ENCODE peak calls at places on chromosomes 7 and 10, in five cellular contexts. H is GM12878, W is GM12891, L is GM12892, R is transverse colon. B is an unnamed sample.

GRCh38 chr7:131836733-131837132 is 280.3 kb upstream of the PODXL start:
- DNase-seq in H (no peak), W (no peak), L (no peak), R (no peak), B (no peak)

GRCh38 chr7:98249106-98249505 is 2.9 kb downstream of the TECPR1 start:
- DNase-seq in H (no peak), W (no peak), L (no peak), R (no peak), B (no peak)

GRCh38 chr7:33770581-33770980 is 134.8 kb upstream of the BMPER start:
- DNase-seq in H (no peak), W (no peak), L (no peak), R (no peak), B (no peak)

GRCh38 chr7:125551008-125551407 is 621.4 kb upstream of the POT1 start:
- DNase-seq in H (no peak), W (no peak), L (no peak), R (no peak), B (no peak)

GRCh38 chr10:114404171-114405010 is at the start of gene AFAP1L2:
- DNase-seq in H (no peak), W (peak; percentile 29), L (no peak), R (peak; percentile 63), B (no peak)

GRCh38 chr10:3136336-3136735 is 36.2 kb downstream of the PITRM1 start:
- DNase-seq in H (no peak), W (no peak), L (no peak), R (no peak), B (peak; percentile 48)

GRCh38 chr7:138837627-138838026 is 39.6 kb upstream of the ATP6V0A4 start:
- DNase-seq in H (no peak), W (no peak), L (no peak), R (no peak), B (peak; percentile 72)

GRCh38 chr10:93186631-93187030 is 112.9 kb downstream of the CYP26A1 start:
- DNase-seq in H (no peak), W (no peak), L (no peak), R (no peak), B (no peak)

GRCh38 chr10:76089626-76090185 is 658.3 kb downstream of the LRMDA start:
- DNase-seq in H (no peak), W (no peak), L (no peak), R (no peak), B (no peak)

GRCh38 chr10:8543361-8544056 is 489.0 kb downstream of the GATA3 start:
- DNase-seq in H (no peak), W (no peak), L (no peak), R (peak; percentile 50), B (no peak)

GRCh38 chr10:125991009-125991788 is 94.8 kb downstream of the FANK1 start:
- DNase-seq in H (no peak), W (no peak), L (no peak), R (no peak), B (no peak)

GRCh38 chr7:93014410-93014809 is 103.4 kb downstream of the SAMD9 start:
- DNase-seq in H (no peak), W (no peak), L (no peak), R (peak; percentile 17), B (no peak)

GRCh38 chr10:43197834-43198681 is 59.8 kb downstream of the CSGALNACT2 start:
- DNase-seq in H (no peak), W (peak; percentile 46), L (peak; percentile 46), R (no peak), B (peak; percentile 76)

GRCh38 chr10:129108378-129108777 is 358.7 kb upstream of the MGMT start:
- DNase-seq in H (no peak), W (no peak), L (no peak), R (no peak), B (no peak)

GRCh38 chr7:151992375-151992774 is 33.1 kb upstream of the GALNT11 start:
- DNase-seq in H (no peak), W (no peak), L (no peak), R (peak; percentile 39), B (peak; percentile 84)

GRCh38 chr7:6636741-6637543 is at the start of gene ZNF316:
- DNase-seq in H (no peak), W (peak; percentile 91), L (peak; percentile 92), R (peak; percentile 64), B (peak; percentile 94)

GRCh38 chr7:95886501-95887090 is 114.2 kb downstream of the DYNC1I1 start:
- DNase-seq in H (no peak), W (no peak), L (no peak), R (no peak), B (no peak)

GRCh38 chr10:92572362-92573090 is 1.4 kb downstream of the IDE start:
- DNase-seq in H (no peak), W (no peak), L (no peak), R (no peak), B (no peak)

GRCh38 chr7:48144291-48144768 is 26.9 kb upstream of the ABCA13 start:
- DNase-seq in H (no peak), W (no peak), L (no peak), R (peak; percentile 55), B (no peak)

GRCh38 chr10:66827353-66827752 is 98.5 kb upstream of the LRRTM3 start:
- DNase-seq in H (no peak), W (no peak), L (no peak), R (no peak), B (no peak)

GRCh38 chr7:139112741-139113250 is 3.3 kb upstream of the ZC3HAV1 start:
- DNase-seq in H (no peak), W (no peak), L (no peak), R (no peak), B (no peak)

GRCh38 chr7:105996860-105997737 is 34.0 kb downstream of the CDHR3 start:
- DNase-seq in H (no peak), W (no peak), L (no peak), R (no peak), B (no peak)

GRCh38 chr7:72467237-72467636 is 55.1 kb upstream of the CALN1 start:
- DNase-seq in H (no peak), W (no peak), L (no peak), R (no peak), B (no peak)

GRCh38 chr10:113539789-113540188 is 13.1 kb upstream of the HABP2 start:
- DNase-seq in H (no peak), W (no peak), L (no peak), R (no peak), B (no peak)

GRCh38 chr10:79132681-79133381 is 64.1 kb downstream of the ZMIZ1 start:
- DNase-seq in H (no peak), W (no peak), L (no peak), R (no peak), B (no peak)

GRCh38 chr10:78851652-78852051 is 217.1 kb upstream of the ZMIZ1 start:
- DNase-seq in H (no peak), W (no peak), L (no peak), R (no peak), B (no peak)

GRCh38 chr10:123687758-123688157 is 21.6 kb downstream of the GPR26 start:
- DNase-seq in H (no peak), W (no peak), L (no peak), R (no peak), B (no peak)

GRCh38 chr10:71220689-71221540 is 8.5 kb downstream of the UNC5B start:
- DNase-seq in H (no peak), W (no peak), L (no peak), R (no peak), B (peak; percentile 29)

GRCh38 chr10:59682986-59683937 is 26.4 kb downstream of the SLC16A9 start:
- DNase-seq in H (no peak), W (no peak), L (no peak), R (no peak), B (no peak)

GRCh38 chr7:26436996-26437547 is 145.4 kb downstream of the SNX10 start:
- DNase-seq in H (no peak), W (no peak), L (no peak), R (no peak), B (no peak)

GRCh38 chr10:201328-201771 is 66.1 kb downstream of the ZMYND11 start:
- DNase-seq in H (no peak), W (no peak), L (no peak), R (no peak), B (no peak)

GRCh38 chr10:82742478-82742877 is 867.5 kb downstream of the NRG3 start:
- DNase-seq in H (no peak), W (no peak), L (no peak), R (no peak), B (no peak)

GRCh38 chr10:65341323-65341922 is 1584.4 kb upstream of the LRRTM3 start:
- DNase-seq in H (no peak), W (no peak), L (no peak), R (no peak), B (no peak)

DNA sequence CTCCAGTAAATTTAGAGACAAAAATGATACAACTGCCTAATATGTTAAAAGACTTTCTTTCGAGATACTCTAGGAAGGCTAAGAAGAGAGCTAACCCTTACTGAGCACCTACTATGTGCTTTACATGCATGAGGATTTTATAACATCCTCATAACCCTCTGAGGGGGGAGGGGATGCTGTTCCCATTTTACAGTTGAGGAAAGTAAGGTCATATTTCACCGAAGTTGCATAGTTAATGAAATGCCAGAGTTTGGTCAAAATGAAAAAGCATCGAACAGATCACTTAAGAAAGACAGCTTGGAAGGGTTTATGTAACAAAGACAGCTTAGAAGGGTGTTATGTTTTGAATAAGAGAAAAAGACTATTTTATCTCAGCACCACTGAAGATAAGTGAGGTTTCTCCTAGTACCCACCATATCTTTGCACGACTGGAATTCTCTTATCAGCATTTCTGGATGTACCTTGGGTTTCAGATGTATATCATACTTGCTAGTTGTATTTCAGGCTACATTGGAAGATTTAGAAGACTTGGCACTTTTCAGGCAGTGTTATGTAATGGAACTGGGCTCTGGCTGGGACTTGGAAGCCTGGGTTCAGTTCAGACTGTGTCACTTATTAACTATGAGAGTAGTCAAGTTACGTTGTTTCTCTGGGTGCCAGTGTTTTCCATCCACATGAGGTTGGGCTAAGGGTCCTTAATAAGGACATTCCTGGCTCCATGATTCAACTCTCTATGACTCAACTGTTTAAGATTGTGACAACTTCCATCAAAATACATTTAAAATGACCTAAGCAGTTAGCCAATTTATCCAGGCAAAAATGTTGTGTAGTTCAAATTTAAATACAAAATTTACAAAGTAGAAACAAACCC is 6.0 kb downstream of the RHOBTB1 start:
- DNase-seq in H (no peak), W (no peak), L (no peak), R (no peak), B (no peak)
- TF ChIP-seq POLR2AphosphoS5 in H (no peak), W (no peak), L (no peak), R (no peak), B (no peak)

GRCh38 chr7:99669782-99670181 is 10.0 kb downstream of the CYP3A5 start:
- DNase-seq in H (no peak), W (no peak), L (no peak), R (no peak), B (no peak)
- TF ChIP-seq POLR2A in H (no peak), W (no peak), L (no peak), R (no peak), B (no peak)

GRCh38 chr10:6362879-6363278 is 160.1 kb downstream of the PFKFB3 start:
- DNase-seq in H (no peak), W (no peak), L (no peak), R (no peak), B (no peak)
- TF ChIP-seq POLR2AphosphoS5 in H (no peak), W (no peak), L (no peak), R (no peak), B (no peak)

DNA sequence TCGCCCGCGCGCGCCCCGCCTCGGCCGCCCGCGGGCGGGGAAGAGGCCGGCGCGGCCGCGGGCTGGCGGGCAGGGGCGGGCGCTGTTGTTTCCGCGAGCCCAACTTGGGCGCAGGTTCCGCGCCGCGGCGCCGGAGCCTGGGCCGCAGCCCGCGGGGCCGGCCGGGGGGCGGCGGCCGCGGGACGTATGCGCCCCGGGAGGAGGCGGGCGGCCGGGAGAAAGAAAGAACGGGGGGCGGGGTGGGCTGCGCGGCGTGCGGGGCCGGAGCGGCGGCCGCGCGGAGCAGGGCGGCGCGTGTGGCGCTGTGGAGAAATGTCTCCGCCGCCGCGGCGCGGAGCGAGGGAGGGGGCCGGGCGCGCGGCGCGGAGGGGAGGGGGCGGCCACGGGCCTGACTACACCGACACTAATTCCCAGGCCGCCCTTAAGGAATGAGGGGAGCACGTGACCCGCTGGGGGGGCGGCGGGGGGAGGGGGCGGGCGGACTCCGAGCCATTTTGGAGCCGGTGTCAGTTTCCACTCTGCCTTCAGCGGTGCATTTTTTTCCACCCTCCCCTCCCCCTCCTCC is at the start of gene BMI1:
- DNase-seq in H (no peak), W (no peak), L (no peak), R (peak; percentile 80), B (peak; percentile 90)
- TF ChIP-seq POLR2A in H (no peak), W (no peak), L (no peak), R (no peak), B (no peak)